ENCODE peak calls at places on chromosomes 2 and 18, in four cellular contexts. One of them, this sample, is unnamed. For H3K9me3, the result is how much of the 10 kb centered on the place peaks cover.

GRCh38 chr18:12904012-12904516 is 20.0 kb upstream of the PTPN2 start:
- DNase-seq in WERI-Rb-1: no peak
- DNase-seq in HepG2: no peak
- DNase-seq in iPS DF 6.9: no peak
- DNase-seq in this sample: no peak

GRCh38 chr2:134398300-134398699 is 144.4 kb downstream of the MGAT5 start:
- DNase-seq in iPS DF 6.9: no peak
- DNase-seq in HepG2: no peak
- DNase-seq in WERI-Rb-1: no peak
- DNase-seq in this sample: no peak

GRCh38 chr2:227528803-227529202 is 56.8 kb downstream of the AGFG1 start:
- DNase-seq in WERI-Rb-1: no peak
- DNase-seq in HepG2: no peak
- DNase-seq in iPS DF 6.9: no peak
- DNase-seq in this sample: no peak

GRCh38 chr18:47115205-47115604 is 35.1 kb downstream of the HDHD2 start:
- DNase-seq in HepG2: no peak
- DNase-seq in WERI-Rb-1: no peak
- DNase-seq in iPS DF 6.9: no peak
- DNase-seq in this sample: no peak

GRCh38 chr18:72866901-72867701 is 686 bp downstream of the NETO1 start:
- DNase-seq in iPS DF 6.9: no peak
- DNase-seq in WERI-Rb-1: peak
- DNase-seq in HepG2: no peak
- DNase-seq in this sample: no peak

GRCh38 chr2:177314722-177315264 is 50.3 kb upstream of the NFE2L2 start:
- DNase-seq in WERI-Rb-1: no peak
- DNase-seq in HepG2: no peak
- DNase-seq in iPS DF 6.9: no peak
- DNase-seq in this sample: no peak

GRCh38 chr2:216827073-216827725 is 32.7 kb downstream of the TNP1 start:
- DNase-seq in WERI-Rb-1: no peak
- DNase-seq in HepG2: no peak
- DNase-seq in iPS DF 6.9: no peak
- DNase-seq in this sample: no peak

GRCh38 chr2:207632575-207633492 is 7.6 kb upstream of the METTL21A start:
- DNase-seq in iPS DF 6.9: no peak
- DNase-seq in HepG2: peak
- DNase-seq in WERI-Rb-1: no peak
- DNase-seq in this sample: no peak

GRCh38 chr2:217065695-217066405 is 206.0 kb upstream of the TNP1 start:
- DNase-seq in iPS DF 6.9: no peak
- DNase-seq in WERI-Rb-1: no peak
- DNase-seq in HepG2: no peak
- DNase-seq in this sample: no peak

GRCh38 chr2:100588071-100588786 is 25.4 kb downstream of the PDCL3 start:
- DNase-seq in iPS DF 6.9: no peak
- DNase-seq in WERI-Rb-1: no peak
- DNase-seq in HepG2: no peak
- DNase-seq in this sample: no peak

GRCh38 chr2:219042750-219043149 is 1.4 kb upstream of the CFAP65 start:
- DNase-seq in HepG2: no peak
- DNase-seq in iPS DF 6.9: no peak
- DNase-seq in WERI-Rb-1: no peak
- DNase-seq in this sample: no peak

GRCh38 chr2:188601391-188601790 is 309.7 kb downstream of the GULP1 start:
- DNase-seq in HepG2: no peak
- DNase-seq in iPS DF 6.9: no peak
- DNase-seq in WERI-Rb-1: no peak
- DNase-seq in this sample: no peak

GRCh38 chr2:95203911-95204310 is 3.4 kb upstream of the ZNF892 start:
- DNase-seq in iPS DF 6.9: no peak
- DNase-seq in WERI-Rb-1: no peak
- DNase-seq in HepG2: no peak
- DNase-seq in this sample: no peak

GRCh38 chr2:95204396-95204795 is 2.9 kb upstream of the ZNF892 start:
- DNase-seq in WERI-Rb-1: no peak
- DNase-seq in iPS DF 6.9: no peak
- DNase-seq in HepG2: no peak
- DNase-seq in this sample: no peak

GRCh38 chr2:95207111-95207961 is at the start of gene ZNF892:
- DNase-seq in HepG2: peak
- DNase-seq in iPS DF 6.9: peak
- DNase-seq in WERI-Rb-1: peak
- DNase-seq in this sample: peak

GRCh38 chr2:95208101-95208500 is 780 bp downstream of the ZNF892 start:
- DNase-seq in WERI-Rb-1: no peak
- DNase-seq in iPS DF 6.9: no peak
- DNase-seq in HepG2: no peak
- DNase-seq in this sample: no peak

DNA sequence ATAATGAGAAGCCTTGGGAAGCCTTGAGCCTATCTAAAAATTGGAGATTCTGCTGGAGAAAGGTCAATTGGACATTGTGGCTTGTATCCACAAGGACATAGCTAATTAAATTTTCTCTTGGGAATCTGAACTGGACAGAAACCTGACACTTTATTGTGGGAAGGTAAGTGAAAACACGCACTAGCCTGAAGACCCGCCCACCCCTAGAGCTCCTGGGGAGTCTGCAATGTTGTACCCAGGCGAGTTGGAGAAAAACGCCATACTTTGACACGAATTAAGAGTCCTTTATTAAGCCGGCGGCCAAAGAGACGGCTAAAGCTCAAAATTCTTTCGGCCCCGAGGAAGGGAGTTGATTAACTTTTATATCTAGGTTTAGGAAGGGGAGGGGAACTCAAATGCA is 1.2 kb upstream of the ZNF892 start:
- DNase-seq in iPS DF 6.9: no peak
- DNase-seq in WERI-Rb-1: no peak
- DNase-seq in HepG2: no peak
- DNase-seq in this sample: no peak
- H3K9me3 ChIP-seq in iPS DF 6.9: under half
- H3K9me3 ChIP-seq in WERI-Rb-1: under half
- H3K9me3 ChIP-seq in HepG2: under half
- H3K9me3 ChIP-seq in this sample: under half

GRCh38 chr2:6846540-6846939 is 19.2 kb downstream of the CMPK2 start:
- DNase-seq in iPS DF 6.9: no peak
- DNase-seq in HepG2: no peak
- DNase-seq in WERI-Rb-1: no peak
- DNase-seq in this sample: no peak

GRCh38 chr2:6845903-6846302 is 19.8 kb downstream of the CMPK2 start:
- DNase-seq in WERI-Rb-1: no peak
- DNase-seq in iPS DF 6.9: no peak
- DNase-seq in HepG2: no peak
- DNase-seq in this sample: no peak

GRCh38 chr2:6845312-6845711 is 20.4 kb downstream of the CMPK2 start:
- DNase-seq in HepG2: no peak
- DNase-seq in iPS DF 6.9: no peak
- DNase-seq in WERI-Rb-1: no peak
- DNase-seq in this sample: no peak

GRCh38 chr2:6852210-6852609 is 13.5 kb downstream of the CMPK2 start:
- DNase-seq in iPS DF 6.9: no peak
- DNase-seq in HepG2: no peak
- DNase-seq in WERI-Rb-1: no peak
- DNase-seq in this sample: no peak

DNA sequence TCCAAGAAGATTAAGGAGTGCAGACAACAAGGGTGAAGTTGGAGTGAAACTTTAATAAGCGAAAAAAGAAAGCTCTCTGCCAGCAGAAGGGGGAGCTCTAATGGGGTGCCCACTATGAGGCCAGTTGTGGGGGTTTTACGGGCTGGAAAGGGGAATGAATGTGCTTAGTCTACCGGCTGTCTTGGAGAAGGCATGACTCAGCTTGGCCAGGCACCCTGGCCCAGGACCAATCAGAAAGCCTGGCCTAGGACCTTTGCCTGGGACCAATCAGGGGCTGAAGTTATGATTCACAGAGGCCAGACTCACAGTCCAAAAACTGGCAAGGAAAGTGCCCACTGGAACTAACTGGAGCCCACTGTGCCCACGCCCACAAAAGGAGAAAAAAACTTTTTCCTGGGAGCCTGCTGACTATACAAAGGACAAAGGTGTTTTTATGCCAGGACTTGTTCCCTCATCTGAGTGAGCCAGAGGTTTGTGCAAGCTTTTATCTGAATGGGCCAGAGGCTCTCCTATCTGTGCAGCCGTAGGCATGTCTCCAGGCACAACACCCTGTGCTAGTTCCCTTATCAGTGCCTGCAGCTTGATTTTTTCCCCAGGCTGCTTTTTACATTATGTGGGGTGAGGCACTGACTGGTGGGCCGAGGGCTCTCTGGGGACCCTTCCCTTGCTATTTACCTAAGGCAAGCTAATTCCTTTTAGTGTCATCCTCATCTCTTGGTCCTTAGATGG is 18.6 kb downstream of the CMPK2 start:
- DNase-seq in iPS DF 6.9: no peak
- DNase-seq in HepG2: no peak
- DNase-seq in WERI-Rb-1: no peak
- DNase-seq in this sample: no peak
- H3K9me3 ChIP-seq in iPS DF 6.9: under half
- H3K9me3 ChIP-seq in HepG2: half or more
- H3K9me3 ChIP-seq in WERI-Rb-1: under half
- H3K9me3 ChIP-seq in this sample: under half

GRCh38 chr2:176150338-176151198 is 782 bp upstream of the HOXD4 start:
- DNase-seq in HepG2: no peak
- DNase-seq in WERI-Rb-1: no peak
- DNase-seq in iPS DF 6.9: no peak
- DNase-seq in this sample: no peak
- H3K9me3 ChIP-seq in HepG2: under half
- H3K9me3 ChIP-seq in WERI-Rb-1: under half
- H3K9me3 ChIP-seq in iPS DF 6.9: under half
- H3K9me3 ChIP-seq in this sample: under half

DNA sequence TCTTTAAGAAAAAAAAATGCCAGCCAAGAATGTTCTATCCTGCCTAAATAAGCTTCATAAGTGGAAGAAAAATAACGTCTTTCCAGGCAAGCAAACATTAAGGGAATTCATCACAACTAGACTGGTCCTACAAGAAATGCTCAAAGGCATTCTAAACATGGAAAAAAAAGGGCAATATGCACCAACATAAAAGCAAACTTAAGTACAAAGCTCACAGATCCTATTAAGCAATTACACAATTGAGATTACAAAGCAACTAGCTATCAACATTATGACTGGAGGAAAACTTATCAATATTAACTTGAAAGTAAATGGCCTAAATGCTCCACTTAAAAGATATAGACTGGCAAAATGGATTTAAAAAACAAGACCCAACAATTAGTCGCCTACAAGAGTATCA is 240.6 kb upstream of the CTAGE1 start:
- DNase-seq in HepG2: no peak
- DNase-seq in iPS DF 6.9: no peak
- DNase-seq in WERI-Rb-1: no peak
- DNase-seq in this sample: no peak
- H3K9me3 ChIP-seq in HepG2: under half
- H3K9me3 ChIP-seq in iPS DF 6.9: under half
- H3K9me3 ChIP-seq in WERI-Rb-1: under half
- H3K9me3 ChIP-seq in this sample: under half

GRCh38 chr18:14974576-14974975 is 226.6 kb downstream of the ANKRD30B start:
- DNase-seq in WERI-Rb-1: no peak
- DNase-seq in iPS DF 6.9: no peak
- DNase-seq in HepG2: no peak
- DNase-seq in this sample: no peak
- H3K9me3 ChIP-seq in WERI-Rb-1: under half
- H3K9me3 ChIP-seq in iPS DF 6.9: under half
- H3K9me3 ChIP-seq in HepG2: under half
- H3K9me3 ChIP-seq in this sample: under half

DNA sequence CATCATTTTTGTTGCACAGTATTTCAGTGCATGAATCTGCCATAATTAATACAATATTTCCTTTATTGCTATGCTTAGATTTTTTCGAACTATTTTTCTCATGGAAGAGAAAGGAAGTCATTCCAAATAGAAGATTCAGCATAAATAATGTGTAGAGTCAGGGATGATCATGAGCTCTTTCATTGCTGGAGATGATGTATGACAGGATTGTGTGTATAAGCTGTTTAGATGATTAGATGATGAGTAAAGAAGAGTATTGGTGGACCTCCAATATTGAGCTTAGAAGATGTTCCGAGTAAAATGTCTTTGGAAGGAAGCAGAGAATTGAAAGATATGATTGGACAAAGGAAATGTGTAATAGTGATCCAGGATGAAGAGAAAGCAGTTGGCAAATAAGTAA is 364.5 kb downstream of the PARD3B start:
- DNase-seq in HepG2: no peak
- DNase-seq in WERI-Rb-1: no peak
- DNase-seq in iPS DF 6.9: no peak
- DNase-seq in this sample: no peak
- H3K9me3 ChIP-seq in HepG2: half or more
- H3K9me3 ChIP-seq in WERI-Rb-1: under half
- H3K9me3 ChIP-seq in iPS DF 6.9: under half
- H3K9me3 ChIP-seq in this sample: under half

GRCh38 chr2:13141315-13141714 is 424.6 kb downstream of the TRIB2 start:
- DNase-seq in HepG2: no peak
- DNase-seq in iPS DF 6.9: no peak
- DNase-seq in WERI-Rb-1: no peak
- DNase-seq in this sample: no peak

GRCh38 chr2:13137679-13138078 is 420.9 kb downstream of the TRIB2 start:
- DNase-seq in iPS DF 6.9: no peak
- DNase-seq in HepG2: no peak
- DNase-seq in WERI-Rb-1: no peak
- DNase-seq in this sample: no peak

GRCh38 chr2:13135856-13136255 is 419.1 kb downstream of the TRIB2 start:
- DNase-seq in HepG2: no peak
- DNase-seq in iPS DF 6.9: no peak
- DNase-seq in WERI-Rb-1: no peak
- DNase-seq in this sample: no peak

GRCh38 chr2:13135369-13135768 is 418.6 kb downstream of the TRIB2 start:
- DNase-seq in HepG2: no peak
- DNase-seq in iPS DF 6.9: no peak
- DNase-seq in WERI-Rb-1: no peak
- DNase-seq in this sample: no peak
- H3K9me3 ChIP-seq in HepG2: half or more
- H3K9me3 ChIP-seq in iPS DF 6.9: under half
- H3K9me3 ChIP-seq in WERI-Rb-1: under half
- H3K9me3 ChIP-seq in this sample: under half

GRCh38 chr2:94992360-94992759 is 33.1 kb upstream of the MAL start:
- DNase-seq in HepG2: no peak
- DNase-seq in WERI-Rb-1: no peak
- DNase-seq in iPS DF 6.9: no peak
- DNase-seq in this sample: no peak
- H3K9me3 ChIP-seq in HepG2: under half
- H3K9me3 ChIP-seq in WERI-Rb-1: under half
- H3K9me3 ChIP-seq in iPS DF 6.9: under half
- H3K9me3 ChIP-seq in this sample: under half

GRCh38 chr2:240639566-240639965 is 14.3 kb downstream of the GPR35 start:
- DNase-seq in WERI-Rb-1: no peak
- DNase-seq in HepG2: no peak
- DNase-seq in iPS DF 6.9: no peak
- DNase-seq in this sample: no peak
- H3K9me3 ChIP-seq in WERI-Rb-1: under half
- H3K9me3 ChIP-seq in HepG2: under half
- H3K9me3 ChIP-seq in iPS DF 6.9: under half
- H3K9me3 ChIP-seq in this sample: under half

DNA sequence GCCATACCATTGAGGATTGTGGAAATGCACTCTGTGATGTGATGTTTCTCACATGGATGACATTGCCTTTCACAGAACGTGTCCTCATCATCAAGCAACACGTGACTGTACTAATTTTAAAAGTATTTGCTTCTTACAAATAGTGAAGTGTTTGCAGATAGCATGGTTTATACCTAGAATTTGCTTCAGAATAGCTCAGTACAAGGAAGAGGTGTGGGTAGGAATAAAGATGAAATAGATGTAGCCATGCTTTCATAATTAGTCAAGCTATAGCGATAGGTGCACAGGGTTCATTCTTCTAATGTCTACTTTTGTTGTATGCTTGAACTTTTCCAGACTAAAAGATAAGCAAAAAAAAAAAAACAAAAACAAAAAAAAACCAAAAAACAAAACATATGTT is 27.5 kb downstream of the MAP4K4 start:
- DNase-seq in iPS DF 6.9: no peak
- DNase-seq in HepG2: no peak
- DNase-seq in WERI-Rb-1: no peak
- DNase-seq in this sample: no peak
- H3K9me3 ChIP-seq in iPS DF 6.9: under half
- H3K9me3 ChIP-seq in HepG2: under half
- H3K9me3 ChIP-seq in WERI-Rb-1: under half
- H3K9me3 ChIP-seq in this sample: under half

This sample was measured in HCT116.